ENCODE peak calls at places on chromosome 13, in five cellular contexts. C, J, Y, P and K are unnamed samples.

GRCh38 chr13:46553521-46553885 is 533 bp downstream of the LRCH1 start:
- DNase-seq in C (no peak), J (no peak), Y (peak; percentile 46), P (no peak), K (peak; percentile 67)

GRCh38 chr13:24834902-24835510 is 71.0 kb downstream of the RNF17 start:
- DNase-seq in C (no peak), J (no peak), Y (no peak), P (no peak), K (no peak)

GRCh38 chr13:35499131-35500051 is 22.9 kb upstream of the MAB21L1 start:
- DNase-seq in C (no peak), J (no peak), Y (no peak), P (no peak), K (no peak)

GRCh38 chr13:37769078-37769477 is 100.5 kb downstream of the TRPC4 start:
- DNase-seq in C (no peak), J (peak; percentile 26), Y (no peak), P (no peak), K (no peak)

GRCh38 chr13:79062291-79062690 is 343.8 kb downstream of the RBM26 start:
- DNase-seq in C (no peak), J (no peak), Y (no peak), P (no peak), K (no peak)

GRCh38 chr13:99218545-99218944 is 17.9 kb downstream of the UBAC2 start:
- DNase-seq in C (no peak), J (no peak), Y (no peak), P (no peak), K (no peak)

GRCh38 chr13:73338389-73338788 is 279.6 kb downstream of the KLF5 start:
- DNase-seq in C (no peak), J (peak; percentile 78), Y (no peak), P (no peak), K (no peak)

GRCh38 chr13:73421310-73421912 is 362.6 kb downstream of the KLF5 start:
- DNase-seq in C (no peak), J (peak; percentile 33), Y (no peak), P (no peak), K (no peak)

GRCh38 chr13:18232298-18232993 is 949.2 kb downstream of the TUBA3C start:
- DNase-seq in C (no peak), J (no peak), Y (no peak), P (no peak), K (no peak)

GRCh38 chr13:106233336-106233735 is 302.1 kb downstream of the EFNB2 start:
- DNase-seq in C (no peak), J (no peak), Y (no peak), P (no peak), K (no peak)

GRCh38 chr13:84997858-84998257 is 801.4 kb downstream of the SLITRK6 start:
- DNase-seq in C (no peak), J (no peak), Y (no peak), P (no peak), K (no peak)

GRCh38 chr13:34926513-34926912 is 15.6 kb upstream of the NBEA start:
- DNase-seq in C (no peak), J (peak; percentile 78), Y (no peak), P (no peak), K (no peak)

GRCh38 chr13:85148009-85148408 is 651.2 kb downstream of the SLITRK6 start:
- DNase-seq in C (no peak), J (peak; percentile 53), Y (no peak), P (no peak), K (no peak)

GRCh38 chr13:90797335-90797734 is 550.2 kb upstream of the MIR17HG start:
- DNase-seq in C (no peak), J (no peak), Y (no peak), P (no peak), K (no peak)

GRCh38 chr13:68697551-68697950 is 1410.1 kb upstream of the ATXN8OS start:
- DNase-seq in C (no peak), J (no peak), Y (no peak), P (no peak), K (no peak)

GRCh38 chr13:64633948-64634347 is 2596.2 kb downstream of the PCDH9 start:
- DNase-seq in C (no peak), J (no peak), Y (no peak), P (no peak), K (no peak)

GRCh38 chr13:109383683-109384082 is 402.7 kb downstream of the IRS2 start:
- DNase-seq in C (no peak), J (peak; percentile 61), Y (no peak), P (peak; percentile 44), K (no peak)

DNA sequence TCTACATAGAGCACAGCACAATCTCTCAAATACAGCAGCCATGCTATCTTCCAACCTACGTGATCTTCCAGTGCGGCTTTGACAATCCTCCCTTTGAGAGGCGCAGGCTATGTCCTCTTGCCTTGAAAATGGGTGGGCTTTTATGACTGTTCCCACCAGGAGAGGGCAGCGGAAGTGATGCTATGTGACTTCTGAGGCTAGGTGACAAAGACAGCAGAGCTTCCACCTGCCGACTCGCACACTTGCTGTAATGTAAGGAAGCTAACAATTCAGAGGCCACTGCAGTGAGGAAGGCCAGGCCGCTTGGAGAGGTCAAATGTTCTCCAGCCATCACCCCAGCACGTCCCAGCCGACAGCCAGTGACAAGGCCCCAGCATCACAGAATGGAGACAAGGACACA is 65.8 kb downstream of the MRPL57 start:
- DNase-seq in C (no peak), J (no peak), Y (no peak), P (no peak), K (no peak)
- TF ChIP-seq CTCF in C (no peak), J (no peak), Y (no peak), P (no peak), K (no peak)

GRCh38 chr13:51895906-51896888 is 34.4 kb downstream of the CCDC70 start:
- DNase-seq in C (no peak), J (peak; percentile 77), Y (no peak), P (peak; percentile 21), K (no peak)
- TF ChIP-seq CTCF in C (peak; percentile 50), J (peak; percentile 92), Y (no peak), P (peak; percentile 78), K (peak; percentile 61)

DNA sequence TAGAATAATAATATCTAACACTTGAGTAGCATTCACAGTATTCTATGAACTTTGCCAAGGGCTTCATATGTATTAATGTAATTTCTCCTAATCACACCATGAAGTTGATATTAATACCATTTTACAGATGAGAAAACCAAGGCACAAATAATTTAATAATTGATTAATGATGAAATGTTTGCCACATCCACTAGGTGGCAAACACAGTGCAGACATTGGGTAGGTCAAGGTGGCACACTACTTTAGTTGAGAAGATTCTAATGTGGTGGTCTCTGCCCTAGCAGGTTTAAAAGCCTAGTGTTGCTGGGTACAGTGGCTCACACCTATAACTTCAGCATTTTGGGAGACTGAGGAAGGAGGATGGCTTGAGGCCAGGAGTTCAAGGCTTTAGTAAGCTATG is 412.4 kb downstream of the SUCLA2 start:
- DNase-seq in C (no peak), J (no peak), Y (no peak), P (no peak), K (no peak)
- TF ChIP-seq CTCF in C (no peak), J (peak; percentile 7), Y (peak; percentile 55), P (no peak), K (no peak)

DNA sequence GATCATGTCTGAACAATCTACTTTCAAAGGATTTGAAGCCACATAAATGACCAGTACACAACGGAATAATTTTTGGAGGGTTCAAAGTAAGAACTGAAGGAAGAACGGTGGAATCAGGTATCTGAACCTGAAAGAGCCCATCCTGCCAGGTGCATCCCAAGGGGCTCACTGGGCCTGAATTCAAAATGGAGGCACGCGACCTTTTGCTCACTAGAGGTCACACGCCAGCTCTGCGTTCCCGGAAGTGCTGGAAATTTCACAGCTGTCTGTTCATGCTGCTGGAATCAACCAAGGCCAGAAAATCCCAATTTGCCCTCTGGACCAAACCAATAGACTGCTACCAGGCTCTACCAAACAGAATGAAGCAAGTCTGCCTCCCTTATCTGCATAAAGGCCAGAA is 4.2 kb upstream of the RASA3 start:
- DNase-seq in C (no peak), J (no peak), Y (no peak), P (no peak), K (peak; percentile 37)
- TF ChIP-seq CTCF in C (no peak), J (no peak), Y (no peak), P (no peak), K (no peak)

GRCh38 chr13:94548382-94549240 is 47.3 kb downstream of the TGDS start:
- DNase-seq in C (peak; percentile 14), J (peak; percentile 39), Y (no peak), P (no peak), K (peak; percentile 80)
- TF ChIP-seq CTCF in C (no peak), J (no peak), Y (no peak), P (peak; percentile 2), K (peak; percentile 27)

DNA sequence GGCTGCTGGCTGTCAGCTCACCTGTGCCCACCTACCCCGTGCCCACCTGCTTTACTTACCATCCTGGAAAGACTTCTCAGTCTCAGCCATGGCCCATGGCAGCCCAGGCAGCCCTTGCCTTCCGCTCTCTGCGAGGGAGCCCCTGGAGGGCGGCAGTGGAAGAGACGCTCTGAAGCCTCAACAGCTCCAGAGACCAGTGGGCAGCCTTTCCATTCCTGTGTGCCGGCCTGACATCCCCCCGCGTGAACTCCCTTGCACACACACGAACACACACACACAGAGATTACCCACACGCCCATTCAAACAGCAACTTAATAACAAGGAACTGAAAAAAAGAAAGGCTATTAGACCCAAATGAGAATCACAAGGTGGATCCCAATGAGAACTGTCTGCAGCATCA is 14.2 kb upstream of the RASA3 start:
- DNase-seq in C (no peak), J (no peak), Y (no peak), P (no peak), K (peak; percentile 54)
- TF ChIP-seq CTCF in C (no peak), J (peak; percentile 41), Y (no peak), P (peak; percentile 49), K (no peak)

DNA sequence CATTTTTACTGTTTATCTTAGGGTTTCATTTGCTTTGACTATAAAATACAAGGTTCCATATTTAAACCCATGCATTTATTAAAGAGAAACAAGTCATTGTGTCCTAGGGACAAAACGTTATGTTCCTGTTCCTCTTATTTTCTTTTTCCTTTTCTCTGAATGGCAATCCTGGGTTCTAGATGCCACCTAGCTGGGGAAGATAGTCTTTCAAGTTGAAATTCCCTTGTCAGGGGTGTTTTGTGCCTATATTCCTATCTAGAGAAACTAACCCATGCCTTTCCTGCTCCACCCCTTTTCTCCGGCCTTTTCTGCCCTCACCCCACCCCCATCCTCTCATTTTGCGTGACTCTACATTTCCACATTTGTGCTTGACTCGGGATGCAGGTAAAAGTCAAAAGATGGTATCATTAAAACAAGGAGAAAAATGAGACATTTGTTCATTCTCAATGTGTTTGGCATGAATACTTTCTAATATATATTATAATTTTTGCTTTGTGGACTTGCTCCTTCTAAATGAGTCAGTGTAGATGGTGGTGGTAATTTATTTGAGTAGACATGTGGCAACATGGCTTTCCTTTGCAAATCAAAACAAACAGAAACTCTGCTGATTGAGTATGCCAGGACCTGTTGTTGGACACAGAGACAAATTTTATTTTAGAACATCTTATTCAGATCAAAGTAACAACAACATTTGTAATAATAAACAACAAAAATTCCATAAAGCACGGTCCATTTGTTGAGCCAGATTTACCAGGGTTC is 26.8 kb upstream of the STARD13 start:
- DNase-seq in C (no peak), J (peak; percentile 32), Y (no peak), P (no peak), K (no peak)
- TF ChIP-seq CTCF in C (no peak), J (peak; percentile 19), Y (no peak), P (peak; percentile 8), K (peak; percentile 33)

GRCh38 chr13:23467048-23467931 is 33.8 kb upstream of the SACS start:
- DNase-seq in C (no peak), J (no peak), Y (no peak), P (no peak), K (no peak)
- TF ChIP-seq CTCF in C (no peak), J (no peak), Y (no peak), P (no peak), K (no peak)